ENCODE peak calls at places on chromosomes 11 and 22, in nine cellular contexts. One of them, this sample, is unnamed.

GRCh38 chr22:42800731-42801536 is 56.1 kb downstream of the ARFGAP3 start:
- DNase-seq in EL: no peak
- DNase-seq in adipocyte: no peak
- DNase-seq in Calu3: no peak
- DNase-seq in activated naive CD4-positive, alpha-beta T cell treated with anti-CD3 and anti-CD28 coated beads for 36 hours: no peak
- DNase-seq in neural crest cell: no peak
- DNase-seq in hippocampal formation: no peak
- DNase-seq in SJSA1: no peak
- DNase-seq in NCI-H460: no peak
- DNase-seq in this sample: no peak

GRCh38 chr11:42315846-42316245 is 856.4 kb upstream of the LRRC4C start:
- DNase-seq in neural crest cell: no peak
- DNase-seq in EL: no peak
- DNase-seq in NCI-H460: no peak
- DNase-seq in Calu3: no peak
- DNase-seq in hippocampal formation: no peak
- DNase-seq in adipocyte: no peak
- DNase-seq in SJSA1: no peak
- DNase-seq in activated naive CD4-positive, alpha-beta T cell treated with anti-CD3 and anti-CD28 coated beads for 36 hours: no peak
- DNase-seq in this sample: no peak

GRCh38 chr11:128928400-128928799 is 14.3 kb downstream of the TP53AIP1 start:
- DNase-seq in NCI-H460: no peak
- DNase-seq in neural crest cell: no peak
- DNase-seq in hippocampal formation: no peak
- DNase-seq in SJSA1: no peak
- DNase-seq in adipocyte: no peak
- DNase-seq in EL: peak; percentile 11
- DNase-seq in Calu3: no peak
- DNase-seq in activated naive CD4-positive, alpha-beta T cell treated with anti-CD3 and anti-CD28 coated beads for 36 hours: peak; percentile 18
- DNase-seq in this sample: no peak

GRCh38 chr22:30516731-30517130 is 11.2 kb upstream of the SEC14L4 start:
- DNase-seq in activated naive CD4-positive, alpha-beta T cell treated with anti-CD3 and anti-CD28 coated beads for 36 hours: no peak
- DNase-seq in SJSA1: no peak
- DNase-seq in EL: no peak
- DNase-seq in NCI-H460: no peak
- DNase-seq in neural crest cell: no peak
- DNase-seq in Calu3: no peak
- DNase-seq in hippocampal formation: no peak
- DNase-seq in adipocyte: no peak
- DNase-seq in this sample: no peak

GRCh38 chr11:72179804-72180396 is 12.0 kb upstream of the FOLR1 start:
- DNase-seq in NCI-H460: no peak
- DNase-seq in adipocyte: no peak
- DNase-seq in SJSA1: no peak
- DNase-seq in activated naive CD4-positive, alpha-beta T cell treated with anti-CD3 and anti-CD28 coated beads for 36 hours: no peak
- DNase-seq in neural crest cell: no peak
- DNase-seq in Calu3: no peak
- DNase-seq in EL: peak; percentile 41
- DNase-seq in hippocampal formation: no peak
- DNase-seq in this sample: no peak

GRCh38 chr11:11157201-11157600 is 195.8 kb downstream of the CSNK2A3 start:
- DNase-seq in NCI-H460: peak; percentile 15
- DNase-seq in hippocampal formation: no peak
- DNase-seq in adipocyte: peak; percentile 49
- DNase-seq in SJSA1: no peak
- DNase-seq in activated naive CD4-positive, alpha-beta T cell treated with anti-CD3 and anti-CD28 coated beads for 36 hours: peak; percentile 66
- DNase-seq in EL: peak; percentile 29
- DNase-seq in neural crest cell: peak; percentile 34
- DNase-seq in Calu3: peak; percentile 36
- DNase-seq in this sample: peak; percentile 16

GRCh38 chr11:9396310-9396709 is 11.9 kb downstream of the IPO7 start:
- DNase-seq in activated naive CD4-positive, alpha-beta T cell treated with anti-CD3 and anti-CD28 coated beads for 36 hours: no peak
- DNase-seq in SJSA1: no peak
- DNase-seq in neural crest cell: no peak
- DNase-seq in hippocampal formation: no peak
- DNase-seq in Calu3: no peak
- DNase-seq in adipocyte: no peak
- DNase-seq in NCI-H460: no peak
- DNase-seq in EL: peak; percentile 58
- DNase-seq in this sample: no peak

GRCh38 chr11:68659158-68659921 is 25.0 kb upstream of the GAL start:
- DNase-seq in adipocyte: peak; percentile 94
- DNase-seq in Calu3: no peak
- DNase-seq in neural crest cell: no peak
- DNase-seq in NCI-H460: no peak
- DNase-seq in hippocampal formation: no peak
- DNase-seq in activated naive CD4-positive, alpha-beta T cell treated with anti-CD3 and anti-CD28 coated beads for 36 hours: no peak
- DNase-seq in SJSA1: peak; percentile 91
- DNase-seq in EL: peak; percentile 96
- DNase-seq in this sample: peak; percentile 93

GRCh38 chr11:120224872-120225371 is 14.1 kb downstream of the OAF start:
- DNase-seq in Calu3: no peak
- DNase-seq in SJSA1: no peak
- DNase-seq in activated naive CD4-positive, alpha-beta T cell treated with anti-CD3 and anti-CD28 coated beads for 36 hours: no peak
- DNase-seq in NCI-H460: no peak
- DNase-seq in hippocampal formation: no peak
- DNase-seq in EL: no peak
- DNase-seq in adipocyte: no peak
- DNase-seq in neural crest cell: no peak
- DNase-seq in this sample: no peak

GRCh38 chr22:27311666-27312566 is 489.6 kb downstream of the MN1 start:
- DNase-seq in adipocyte: peak; percentile 12
- DNase-seq in hippocampal formation: no peak
- DNase-seq in neural crest cell: no peak
- DNase-seq in activated naive CD4-positive, alpha-beta T cell treated with anti-CD3 and anti-CD28 coated beads for 36 hours: no peak
- DNase-seq in SJSA1: no peak
- DNase-seq in EL: no peak
- DNase-seq in NCI-H460: no peak
- DNase-seq in Calu3: no peak
- DNase-seq in this sample: no peak

GRCh38 chr11:78265326-78265725 is 76.6 kb downstream of the USP35 start:
- DNase-seq in EL: no peak
- DNase-seq in hippocampal formation: no peak
- DNase-seq in neural crest cell: no peak
- DNase-seq in SJSA1: no peak
- DNase-seq in Calu3: no peak
- DNase-seq in activated naive CD4-positive, alpha-beta T cell treated with anti-CD3 and anti-CD28 coated beads for 36 hours: no peak
- DNase-seq in NCI-H460: no peak
- DNase-seq in adipocyte: no peak
- DNase-seq in this sample: no peak

GRCh38 chr11:105665281-105665680 is 55.4 kb downstream of the GRIA4 start:
- DNase-seq in hippocampal formation: no peak
- DNase-seq in adipocyte: no peak
- DNase-seq in EL: no peak
- DNase-seq in SJSA1: no peak
- DNase-seq in Calu3: no peak
- DNase-seq in neural crest cell: no peak
- DNase-seq in activated naive CD4-positive, alpha-beta T cell treated with anti-CD3 and anti-CD28 coated beads for 36 hours: no peak
- DNase-seq in NCI-H460: no peak
- DNase-seq in this sample: no peak

GRCh38 chr22:37425800-37426531 is 1.3 kb downstream of the ELFN2 start:
- DNase-seq in Calu3: no peak
- DNase-seq in EL: no peak
- DNase-seq in activated naive CD4-positive, alpha-beta T cell treated with anti-CD3 and anti-CD28 coated beads for 36 hours: no peak
- DNase-seq in hippocampal formation: no peak
- DNase-seq in neural crest cell: no peak
- DNase-seq in NCI-H460: no peak
- DNase-seq in SJSA1: no peak
- DNase-seq in adipocyte: no peak
- DNase-seq in this sample: peak; percentile 62

GRCh38 chr22:17542452-17542851 is 20.8 kb upstream of the SLC25A18 start:
- DNase-seq in activated naive CD4-positive, alpha-beta T cell treated with anti-CD3 and anti-CD28 coated beads for 36 hours: no peak
- DNase-seq in hippocampal formation: no peak
- DNase-seq in SJSA1: no peak
- DNase-seq in adipocyte: no peak
- DNase-seq in neural crest cell: no peak
- DNase-seq in EL: no peak
- DNase-seq in Calu3: no peak
- DNase-seq in NCI-H460: no peak
- DNase-seq in this sample: no peak

GRCh38 chr11:69240332-69241074 is 53.5 kb upstream of the MYEOV start:
- DNase-seq in Calu3: peak; percentile 23
- DNase-seq in hippocampal formation: no peak
- DNase-seq in adipocyte: peak; percentile 3
- DNase-seq in neural crest cell: no peak
- DNase-seq in NCI-H460: peak; percentile 6
- DNase-seq in SJSA1: no peak
- DNase-seq in EL: peak; percentile 10
- DNase-seq in activated naive CD4-positive, alpha-beta T cell treated with anti-CD3 and anti-CD28 coated beads for 36 hours: peak; percentile 38
- DNase-seq in this sample: no peak

GRCh38 chr11:2797741-2798361 is 87.7 kb downstream of the CDKN1C start:
- DNase-seq in SJSA1: no peak
- DNase-seq in Calu3: no peak
- DNase-seq in adipocyte: no peak
- DNase-seq in EL: no peak
- DNase-seq in neural crest cell: no peak
- DNase-seq in NCI-H460: no peak
- DNase-seq in hippocampal formation: no peak
- DNase-seq in activated naive CD4-positive, alpha-beta T cell treated with anti-CD3 and anti-CD28 coated beads for 36 hours: peak; percentile 3
- DNase-seq in this sample: no peak

GRCh38 chr11:3218483-3219280 is at the start of gene MRGPRG:
- DNase-seq in Calu3: no peak
- DNase-seq in EL: no peak
- DNase-seq in NCI-H460: no peak
- DNase-seq in hippocampal formation: no peak
- DNase-seq in adipocyte: no peak
- DNase-seq in SJSA1: no peak
- DNase-seq in neural crest cell: no peak
- DNase-seq in activated naive CD4-positive, alpha-beta T cell treated with anti-CD3 and anti-CD28 coated beads for 36 hours: no peak
- DNase-seq in this sample: no peak

GRCh38 chr11:720642-721346 is 14.8 kb downstream of the EPS8L2 start:
- DNase-seq in NCI-H460: no peak
- DNase-seq in SJSA1: no peak
- DNase-seq in neural crest cell: peak; percentile 44
- DNase-seq in hippocampal formation: no peak
- DNase-seq in Calu3: no peak
- DNase-seq in activated naive CD4-positive, alpha-beta T cell treated with anti-CD3 and anti-CD28 coated beads for 36 hours: peak; percentile 64
- DNase-seq in adipocyte: no peak
- DNase-seq in EL: peak; percentile 43
- DNase-seq in this sample: no peak

GRCh38 chr11:46446343-46446751 is 54.8 kb upstream of the CHRM4 start:
- DNase-seq in adipocyte: peak; percentile 76
- DNase-seq in NCI-H460: no peak
- DNase-seq in EL: peak; percentile 9
- DNase-seq in activated naive CD4-positive, alpha-beta T cell treated with anti-CD3 and anti-CD28 coated beads for 36 hours: no peak
- DNase-seq in hippocampal formation: no peak
- DNase-seq in SJSA1: no peak
- DNase-seq in Calu3: no peak
- DNase-seq in neural crest cell: no peak
- DNase-seq in this sample: no peak

GRCh38 chr11:9738126-9738525 is 74.2 kb downstream of the SWAP70 start:
- DNase-seq in adipocyte: no peak
- DNase-seq in SJSA1: no peak
- DNase-seq in activated naive CD4-positive, alpha-beta T cell treated with anti-CD3 and anti-CD28 coated beads for 36 hours: no peak
- DNase-seq in EL: no peak
- DNase-seq in neural crest cell: no peak
- DNase-seq in Calu3: no peak
- DNase-seq in hippocampal formation: no peak
- DNase-seq in NCI-H460: no peak
- DNase-seq in this sample: no peak

GRCh38 chr11:130115218-130115617 is 44.4 kb upstream of the ST14 start:
- DNase-seq in adipocyte: peak; percentile 60
- DNase-seq in SJSA1: no peak
- DNase-seq in EL: peak; percentile 23
- DNase-seq in Calu3: no peak
- DNase-seq in NCI-H460: no peak
- DNase-seq in activated naive CD4-positive, alpha-beta T cell treated with anti-CD3 and anti-CD28 coated beads for 36 hours: no peak
- DNase-seq in neural crest cell: no peak
- DNase-seq in hippocampal formation: no peak
- DNase-seq in this sample: no peak

GRCh38 chr11:118238397-118238796 is 13.6 kb upstream of the JAML start:
- DNase-seq in NCI-H460: no peak
- DNase-seq in neural crest cell: no peak
- DNase-seq in EL: no peak
- DNase-seq in adipocyte: no peak
- DNase-seq in SJSA1: no peak
- DNase-seq in hippocampal formation: no peak
- DNase-seq in activated naive CD4-positive, alpha-beta T cell treated with anti-CD3 and anti-CD28 coated beads for 36 hours: no peak
- DNase-seq in Calu3: no peak
- DNase-seq in this sample: no peak

GRCh38 chr11:117945047-117945820 is 16.0 kb upstream of the TMPRSS13 start:
- DNase-seq in adipocyte: no peak
- DNase-seq in neural crest cell: no peak
- DNase-seq in NCI-H460: no peak
- DNase-seq in EL: no peak
- DNase-seq in activated naive CD4-positive, alpha-beta T cell treated with anti-CD3 and anti-CD28 coated beads for 36 hours: no peak
- DNase-seq in hippocampal formation: no peak
- DNase-seq in SJSA1: no peak
- DNase-seq in Calu3: no peak
- DNase-seq in this sample: no peak

This sample was measured in A172.